ENCODE peak calls at places on chromosomes 7 and 10, in four cellular contexts. One of them, this sample, is unnamed.

GRCh38 chr10:74825033-74825370 is 1.4 kb upstream of the KAT6B start:
- DNase-seq in HuH-7: peak
- DNase-seq in activated CD8-positive, alpha-beta T cell treated with anti-CD3 and anti-CD28 coated beads for 36 hours: peak
- DNase-seq in mammary epithelial cell: no peak
- DNase-seq in this sample: no peak

GRCh38 chr10:124007102-124007772 is 86.2 kb downstream of the CHST15 start:
- DNase-seq in HuH-7: no peak
- DNase-seq in mammary epithelial cell: no peak
- DNase-seq in activated CD8-positive, alpha-beta T cell treated with anti-CD3 and anti-CD28 coated beads for 36 hours: no peak
- DNase-seq in this sample: no peak

GRCh38 chr7:134724606-134725005 is 54.8 kb upstream of the CALD1 start:
- DNase-seq in HuH-7: peak
- DNase-seq in activated CD8-positive, alpha-beta T cell treated with anti-CD3 and anti-CD28 coated beads for 36 hours: peak
- DNase-seq in mammary epithelial cell: peak
- DNase-seq in this sample: peak

GRCh38 chr10:62740885-62741284 is 63.6 kb upstream of the ADO start:
- DNase-seq in HuH-7: no peak
- DNase-seq in mammary epithelial cell: no peak
- DNase-seq in activated CD8-positive, alpha-beta T cell treated with anti-CD3 and anti-CD28 coated beads for 36 hours: no peak
- DNase-seq in this sample: no peak

GRCh38 chr10:12405342-12406320 is 56.3 kb downstream of the CAMK1D start:
- DNase-seq in HuH-7: no peak
- DNase-seq in mammary epithelial cell: no peak
- DNase-seq in activated CD8-positive, alpha-beta T cell treated with anti-CD3 and anti-CD28 coated beads for 36 hours: no peak
- DNase-seq in this sample: no peak

GRCh38 chr10:95240811-95241210 is 46.8 kb downstream of the ACSM6 start:
- DNase-seq in HuH-7: no peak
- DNase-seq in activated CD8-positive, alpha-beta T cell treated with anti-CD3 and anti-CD28 coated beads for 36 hours: no peak
- DNase-seq in mammary epithelial cell: no peak
- DNase-seq in this sample: no peak

GRCh38 chr10:18229839-18230238 is 89.6 kb downstream of the CACNB2 start:
- DNase-seq in HuH-7: no peak
- DNase-seq in mammary epithelial cell: peak
- DNase-seq in activated CD8-positive, alpha-beta T cell treated with anti-CD3 and anti-CD28 coated beads for 36 hours: no peak
- DNase-seq in this sample: peak

GRCh38 chr10:62817763-62818425 is 1.7 kb upstream of the EGR2 start:
- DNase-seq in activated CD8-positive, alpha-beta T cell treated with anti-CD3 and anti-CD28 coated beads for 36 hours: peak
- DNase-seq in mammary epithelial cell: peak
- DNase-seq in HuH-7: peak
- DNase-seq in this sample: peak

GRCh38 chr10:3054183-3054815 is 13.0 kb upstream of the PFKP start:
- DNase-seq in activated CD8-positive, alpha-beta T cell treated with anti-CD3 and anti-CD28 coated beads for 36 hours: no peak
- DNase-seq in mammary epithelial cell: no peak
- DNase-seq in HuH-7: no peak
- DNase-seq in this sample: no peak

GRCh38 chr10:79146611-79147130 is 77.9 kb downstream of the ZMIZ1 start:
- DNase-seq in HuH-7: no peak
- DNase-seq in mammary epithelial cell: no peak
- DNase-seq in activated CD8-positive, alpha-beta T cell treated with anti-CD3 and anti-CD28 coated beads for 36 hours: peak
- DNase-seq in this sample: no peak

GRCh38 chr10:43039629-43040481 is 37.0 kb upstream of the RET start:
- DNase-seq in activated CD8-positive, alpha-beta T cell treated with anti-CD3 and anti-CD28 coated beads for 36 hours: no peak
- DNase-seq in HuH-7: no peak
- DNase-seq in mammary epithelial cell: no peak
- DNase-seq in this sample: no peak

GRCh38 chr10:96765406-96766240 is 45.3 kb upstream of the PIK3AP1 start:
- DNase-seq in mammary epithelial cell: peak
- DNase-seq in HuH-7: peak
- DNase-seq in activated CD8-positive, alpha-beta T cell treated with anti-CD3 and anti-CD28 coated beads for 36 hours: peak
- DNase-seq in this sample: peak

GRCh38 chr10:87842220-87842641 is 21.1 kb downstream of the KLLN start:
- DNase-seq in activated CD8-positive, alpha-beta T cell treated with anti-CD3 and anti-CD28 coated beads for 36 hours: no peak
- DNase-seq in mammary epithelial cell: peak
- DNase-seq in HuH-7: no peak
- DNase-seq in this sample: peak

GRCh38 chr10:126686271-126686670 is 15.8 kb upstream of the C10orf90 start:
- DNase-seq in activated CD8-positive, alpha-beta T cell treated with anti-CD3 and anti-CD28 coated beads for 36 hours: no peak
- DNase-seq in HuH-7: no peak
- DNase-seq in mammary epithelial cell: no peak
- DNase-seq in this sample: no peak

GRCh38 chr7:93715234-93715633 is 140.7 kb upstream of the CALCR start:
- DNase-seq in activated CD8-positive, alpha-beta T cell treated with anti-CD3 and anti-CD28 coated beads for 36 hours: peak
- DNase-seq in HuH-7: peak
- DNase-seq in mammary epithelial cell: peak
- DNase-seq in this sample: peak

GRCh38 chr7:66699998-66700397 is 40.5 kb upstream of the RABGEF1 start:
- DNase-seq in HuH-7: no peak
- DNase-seq in mammary epithelial cell: no peak
- DNase-seq in activated CD8-positive, alpha-beta T cell treated with anti-CD3 and anti-CD28 coated beads for 36 hours: no peak
- DNase-seq in this sample: no peak

GRCh38 chr7:156969972-156970420 is 20.5 kb downstream of the NOM1 start:
- DNase-seq in mammary epithelial cell: peak
- DNase-seq in activated CD8-positive, alpha-beta T cell treated with anti-CD3 and anti-CD28 coated beads for 36 hours: no peak
- DNase-seq in HuH-7: no peak
- DNase-seq in this sample: no peak

GRCh38 chr10:75959912-75960311 is 528.5 kb downstream of the LRMDA start:
- DNase-seq in activated CD8-positive, alpha-beta T cell treated with anti-CD3 and anti-CD28 coated beads for 36 hours: no peak
- DNase-seq in HuH-7: no peak
- DNase-seq in mammary epithelial cell: no peak
- DNase-seq in this sample: no peak

GRCh38 chr7:117993377-117994003 is 120.2 kb upstream of the CTTNBP2 start:
- DNase-seq in HuH-7: peak
- DNase-seq in activated CD8-positive, alpha-beta T cell treated with anti-CD3 and anti-CD28 coated beads for 36 hours: peak
- DNase-seq in mammary epithelial cell: peak
- DNase-seq in this sample: peak

GRCh38 chr7:94272821-94273583 is 121.7 kb upstream of the COL1A2 start:
- DNase-seq in HuH-7: no peak
- DNase-seq in mammary epithelial cell: no peak
- DNase-seq in activated CD8-positive, alpha-beta T cell treated with anti-CD3 and anti-CD28 coated beads for 36 hours: no peak
- DNase-seq in this sample: no peak

GRCh38 chr7:8516976-8517375 is 83.6 kb downstream of the NXPH1 start:
- DNase-seq in activated CD8-positive, alpha-beta T cell treated with anti-CD3 and anti-CD28 coated beads for 36 hours: no peak
- DNase-seq in HuH-7: no peak
- DNase-seq in mammary epithelial cell: no peak
- DNase-seq in this sample: no peak

GRCh38 chr10:71627956-71628355 is 91.6 kb downstream of the C10orf105 start:
- DNase-seq in HuH-7: no peak
- DNase-seq in mammary epithelial cell: no peak
- DNase-seq in activated CD8-positive, alpha-beta T cell treated with anti-CD3 and anti-CD28 coated beads for 36 hours: no peak
- DNase-seq in this sample: no peak

GRCh38 chr7:31518766-31519165 is 4.9 kb downstream of the ITPRID1 start:
- DNase-seq in HuH-7: no peak
- DNase-seq in mammary epithelial cell: no peak
- DNase-seq in activated CD8-positive, alpha-beta T cell treated with anti-CD3 and anti-CD28 coated beads for 36 hours: no peak
- DNase-seq in this sample: no peak

GRCh38 chr7:105010538-105011523 is 3.2 kb upstream of the KMT2E start:
- DNase-seq in activated CD8-positive, alpha-beta T cell treated with anti-CD3 and anti-CD28 coated beads for 36 hours: no peak
- DNase-seq in mammary epithelial cell: no peak
- DNase-seq in HuH-7: no peak
- DNase-seq in this sample: no peak

GRCh38 chr7:210401-210925 is 18.1 kb downstream of the FAM20C start:
- DNase-seq in mammary epithelial cell: no peak
- DNase-seq in activated CD8-positive, alpha-beta T cell treated with anti-CD3 and anti-CD28 coated beads for 36 hours: no peak
- DNase-seq in HuH-7: no peak
- DNase-seq in this sample: no peak

GRCh38 chr7:44072364-44073231 is 7.2 kb upstream of the PGAM2 start:
- DNase-seq in activated CD8-positive, alpha-beta T cell treated with anti-CD3 and anti-CD28 coated beads for 36 hours: peak
- DNase-seq in HuH-7: peak
- DNase-seq in mammary epithelial cell: peak
- DNase-seq in this sample: peak